ENCODE peak calls at places on chromosomes 2 and 18, in four cellular contexts. G is left ventricle myocardium inferior, D is uterus, L is pancreas. U is an unnamed sample. For H3K4me1, the result is how much of the 10 kb centered on the place peaks cover.

GRCh38 chr2:114192362-114192761 is 250.1 kb upstream of the DPP10 start:
- DNase-seq in G (no peak), D (no peak), L (no peak), U (no peak)

GRCh38 chr18:12460874-12461273 is 53.1 kb downstream of the PRELID3A start:
- DNase-seq in G (no peak), D (no peak), L (no peak), U (no peak)

GRCh38 chr2:166351319-166351718 is 24.4 kb downstream of the SCN9A start:
- DNase-seq in G (no peak), D (no peak), L (no peak), U (no peak)

GRCh38 chr2:240795916-240796510 is 24.0 kb downstream of the KIF1A start:
- DNase-seq in G (peak), D (no peak), L (no peak), U (no peak)

GRCh38 chr2:9820020-9820973 is 23.0 kb upstream of the TAF1B start:
- DNase-seq in G (no peak), D (no peak), L (no peak), U (no peak)

GRCh38 chr18:2424420-2424819 is 146.9 kb downstream of the METTL4 start:
- DNase-seq in G (no peak), D (no peak), L (no peak), U (no peak)

GRCh38 chr2:41933585-41934322 is 114.1 kb upstream of the PKDCC start:
- DNase-seq in G (no peak), D (peak), L (no peak), U (no peak)

GRCh38 chr2:168685619-168686453 is 116.6 kb upstream of the NOSTRIN start:
- DNase-seq in G (no peak), D (no peak), L (no peak), U (no peak)

GRCh38 chr2:215601526-215601925 is 165.7 kb upstream of the FN1 start:
- DNase-seq in G (no peak), D (no peak), L (no peak), U (no peak)

GRCh38 chr2:16774980-16775963 is 109.6 kb upstream of the CYRIA start:
- DNase-seq in G (no peak), D (no peak), L (no peak), U (no peak)

GRCh38 chr2:68124321-68124720 is 33.4 kb upstream of the PNO1 start:
- DNase-seq in G (no peak), D (no peak), L (no peak), U (no peak)

GRCh38 chr2:120367649-120368048 is 21.7 kb downstream of the INHBB start:
- DNase-seq in G (no peak), D (no peak), L (no peak), U (no peak)

GRCh38 chr2:190315273-190315672 is 4.4 kb downstream of the HIBCH start:
- DNase-seq in G (no peak), D (no peak), L (no peak), U (no peak)

GRCh38 chr2:190320696-190321095 is 1.1 kb upstream of the HIBCH start:
- DNase-seq in G (no peak), D (no peak), L (no peak), U (no peak)

GRCh38 chr2:190318514-190318913 is 1.1 kb downstream of the HIBCH start:
- DNase-seq in G (no peak), D (no peak), L (no peak), U (no peak)

GRCh38 chr2:190319557-190320498 is at the start of gene HIBCH:
- DNase-seq in G (peak), D (peak), L (peak), U (peak)

GRCh38 chr2:190318931-190319556 is 582 bp downstream of the HIBCH start:
- DNase-seq in G (no peak), D (no peak), L (no peak), U (peak)
- H3K4me3 ChIP-seq in G (peak), D (peak), L (peak), U (peak)

DNA sequence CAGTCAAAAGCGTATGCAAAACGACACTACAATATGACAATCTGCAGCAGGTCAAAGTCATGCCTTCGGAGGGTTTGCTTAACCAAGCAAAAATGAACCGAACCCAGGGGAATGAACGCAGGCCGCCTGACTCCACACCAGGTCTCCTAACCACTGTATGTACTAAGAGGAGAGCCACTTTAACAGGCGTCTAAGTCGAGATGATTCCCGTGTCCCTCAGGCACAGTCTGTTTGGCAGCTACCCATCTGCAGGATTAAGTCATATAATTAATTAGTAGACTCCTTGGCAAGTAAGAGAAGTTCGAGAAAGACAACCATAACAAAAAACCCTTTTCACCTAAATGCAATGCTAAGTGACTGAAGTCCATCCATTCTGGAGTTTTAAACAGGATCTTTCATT is 15.2 kb downstream of the CYB5A start:
- DNase-seq in G (no peak), D (no peak), L (no peak), U (no peak)
- H3K4me1 ChIP-seq in G (half or more), D (under half), L (half or more), U (under half)

DNA sequence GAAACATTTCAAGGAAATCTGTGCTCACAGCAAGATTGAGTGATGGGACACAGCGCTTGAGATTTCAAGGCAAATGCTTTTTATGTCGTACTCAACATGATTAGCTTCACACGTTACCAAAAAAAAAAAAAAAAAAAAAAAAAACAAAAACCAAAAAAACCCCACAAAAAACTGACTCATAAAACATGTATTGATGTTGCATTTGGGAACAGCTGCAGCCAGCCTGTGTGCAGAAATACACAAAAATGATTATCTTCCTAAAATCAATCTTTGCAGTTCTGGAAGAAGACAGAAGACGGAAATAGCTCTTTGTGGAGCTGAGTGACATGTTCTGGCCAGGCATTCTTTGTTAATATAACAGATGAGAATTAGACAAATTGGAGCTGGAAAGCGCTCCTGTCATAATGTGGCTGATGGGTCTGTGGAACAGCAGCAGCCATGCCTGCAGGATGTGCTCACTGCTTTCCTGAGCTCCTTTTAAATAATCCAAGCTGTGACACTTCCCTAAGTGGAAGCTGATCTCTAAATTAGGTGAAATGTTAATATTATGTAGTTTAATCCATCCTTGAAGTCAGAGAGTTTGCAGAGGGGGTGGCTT is 453.3 kb downstream of the LPIN1 start:
- DNase-seq in G (no peak), D (no peak), L (no peak), U (no peak)
- H3K4me3 ChIP-seq in G (no peak), D (no peak), L (no peak), U (no peak)

GRCh38 chr18:24369420-24369819 is 28.2 kb downstream of the OSBPL1A start:
- DNase-seq in G (no peak), D (no peak), L (no peak), U (no peak)

GRCh38 chr18:24372279-24372678 is 25.3 kb downstream of the OSBPL1A start:
- DNase-seq in G (no peak), D (no peak), L (no peak), U (no peak)

GRCh38 chr18:24368749-24369148 is 28.9 kb downstream of the OSBPL1A start:
- DNase-seq in G (no peak), D (no peak), L (no peak), U (no peak)

GRCh38 chr18:24373331-24373730 is 24.3 kb downstream of the OSBPL1A start:
- DNase-seq in G (no peak), D (no peak), L (no peak), U (no peak)

GRCh38 chr18:24370120-24370519 is 27.5 kb downstream of the OSBPL1A start:
- DNase-seq in G (no peak), D (no peak), L (no peak), U (no peak)
- H3K4me1 ChIP-seq in G (under half), D (under half), L (under half), U (under half)

GRCh38 chr18:10908760-10909159 is 240.6 kb downstream of the PIEZO2 start:
- DNase-seq in G (no peak), D (no peak), L (no peak), U (no peak)
- H3K4me3 ChIP-seq in G (no peak), D (no peak), L (no peak), U (no peak)

DNA sequence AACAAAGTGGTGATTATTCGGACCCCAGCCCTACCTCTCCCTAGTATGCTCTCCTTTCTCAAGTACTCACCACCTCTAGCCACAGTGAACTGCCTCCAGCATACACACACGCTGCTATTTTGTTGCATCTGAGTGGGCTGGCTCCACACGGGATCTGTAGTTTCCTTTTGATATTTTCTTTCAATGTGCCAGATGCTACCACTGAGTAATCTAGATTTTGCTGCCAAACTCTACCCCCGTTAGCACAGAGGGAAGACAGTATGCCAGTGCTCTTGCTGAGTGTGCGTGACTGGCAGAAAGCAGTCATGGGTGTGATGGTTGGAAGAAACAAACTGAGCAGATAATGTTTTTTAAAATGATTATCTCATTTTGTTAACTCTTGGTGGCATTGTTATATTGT is 11.6 kb downstream of the CFLAR start:
- DNase-seq in G (no peak), D (no peak), L (no peak), U (no peak)
- H3K4me1 ChIP-seq in G (half or more), D (under half), L (half or more), U (under half)

DNA sequence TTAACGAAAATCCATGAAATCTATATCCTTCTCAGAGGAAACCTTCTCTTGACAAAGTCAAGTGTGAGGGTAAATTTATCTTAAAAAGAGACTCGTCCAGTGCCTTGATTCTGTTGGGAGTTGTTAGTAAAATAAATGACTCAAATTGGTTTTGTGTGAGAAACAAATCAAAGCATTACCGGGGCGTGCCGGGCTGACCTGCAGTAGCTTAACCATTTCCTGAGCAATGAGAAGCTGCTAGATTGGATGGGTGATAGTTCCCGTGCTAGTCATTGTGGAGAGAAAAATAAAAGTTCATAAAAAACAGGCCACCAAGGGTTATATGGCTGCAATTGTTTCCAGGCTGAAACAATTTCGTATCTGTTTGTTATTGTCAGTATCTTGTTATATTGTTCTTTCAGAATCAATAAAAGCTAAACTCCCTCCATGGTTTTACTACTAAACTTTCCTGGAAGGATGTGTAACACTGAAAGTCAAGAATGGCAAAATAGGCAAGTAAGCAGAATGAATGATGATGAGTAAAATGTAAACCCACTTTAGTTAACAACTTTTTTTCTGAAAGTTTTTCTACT is 314.4 kb downstream of the MTX2 start:
- DNase-seq in G (no peak), D (no peak), L (no peak), U (no peak)
- H3K4me3 ChIP-seq in G (no peak), D (no peak), L (no peak), U (no peak)

U was measured in HAP-1.